ENCODE peak calls at places on chromosome 19, in six cellular contexts. T is left ventricle myocardium inferior; Y is effector memory CD4-positive, alpha-beta T cell; K is fibroblast of lung; N is CD8-positive, alpha-beta memory T cell; S is tibial artery. R is an unnamed sample.

GRCh38 chr19:23052349-23052748 is 49.4 kb upstream of the ZNF728 start:
- DNase-seq in N (no peak), T (no peak), K (no peak), S (no peak), Y (no peak), R (no peak)

GRCh38 chr19:10643166-10643967 is 10.8 kb upstream of the ILF3 start:
- DNase-seq in Y (no peak), T (no peak), S (no peak), N (no peak), K (no peak), R (no peak)

GRCh38 chr19:19096641-19097627 is 33.1 kb downstream of the SLC25A42 start:
- DNase-seq in T (no peak), K (no peak), S (no peak), N (no peak), Y (no peak), R (no peak)

GRCh38 chr19:2549701-2550191 is 73.8 kb downstream of the GADD45B start:
- DNase-seq in Y (no peak), S (peak; percentile 89), N (no peak), K (peak; percentile 98), T (peak; percentile 80), R (peak; percentile 63)

GRCh38 chr19:52942371-52943133 is 19.3 kb upstream of the ZNF888 start:
- DNase-seq in Y (peak; percentile 93), T (peak; percentile 94), S (peak; percentile 97), K (peak; percentile 81), N (peak; percentile 93), R (peak; percentile 79)

GRCh38 chr19:19406878-19407639 is 1.6 kb downstream of the GATAD2A start:
- DNase-seq in N (peak; percentile 42), T (no peak), Y (no peak), K (peak; percentile 52), S (no peak), R (no peak)

GRCh38 chr19:23116802-23117571 is at the start of gene ZNF730:
- DNase-seq in N (no peak), S (peak; percentile 66), Y (peak; percentile 8), T (peak; percentile 33), K (peak; percentile 83), R (peak; percentile 62)

GRCh38 chr19:6737284-6737872 is at the start of gene GPR108:
- DNase-seq in S (peak; percentile 100), Y (peak; percentile 99), K (peak; percentile 100), T (peak; percentile 100), N (peak; percentile 99), R (peak; percentile 99)

GRCh38 chr19:13959962-13960862 is 7.9 kb downstream of the DCAF15 start:
- DNase-seq in N (no peak), T (no peak), Y (no peak), S (no peak), K (no peak), R (no peak)

GRCh38 chr19:42301646-42302204 is at the start of gene PRR19:
- DNase-seq in Y (no peak), K (no peak), T (no peak), N (no peak), S (no peak), R (no peak)

GRCh38 chr19:1456121-1456900 is 6.4 kb downstream of the APC2 start:
- DNase-seq in Y (no peak), T (no peak), N (no peak), S (no peak), K (no peak), R (no peak)

GRCh38 chr19:22622020-22622419 is 12.1 kb upstream of the ZNF492 start:
- DNase-seq in S (no peak), Y (no peak), K (no peak), T (no peak), N (no peak), R (no peak)

GRCh38 chr19:47414469-47414868 is 4.9 kb downstream of the MEIS3 start:
- DNase-seq in T (no peak), S (no peak), K (no peak), Y (no peak), N (no peak), R (no peak)

GRCh38 chr19:41795031-41795461 is 1.3 kb upstream of the CEACAM3 start:
- DNase-seq in T (no peak), K (peak; percentile 5), Y (peak; percentile 25), N (peak; percentile 37), S (no peak), R (no peak)

GRCh38 chr19:8473652-8474476 is 28.6 kb downstream of the PRAM1 start:
- DNase-seq in K (no peak), S (peak; percentile 17), T (no peak), Y (no peak), N (no peak), R (no peak)

GRCh38 chr19:3683866-3684816 is 16.1 kb downstream of the PIP5K1C start:
- DNase-seq in N (no peak), K (peak; percentile 93), S (no peak), Y (no peak), T (no peak), R (no peak)

GRCh38 chr19:5268801-5269200 is 71.8 kb downstream of the PTPRS start:
- DNase-seq in Y (no peak), K (no peak), S (no peak), N (no peak), T (no peak), R (no peak)

GRCh38 chr19:38718747-38719543 is 25.3 kb downstream of the CAPN12 start:
- DNase-seq in S (peak; percentile 96), N (no peak), T (peak; percentile 75), K (peak; percentile 76), Y (no peak), R (no peak)

GRCh38 chr19:22144394-22144793 is 52.4 kb downstream of the ZNF676 start:
- DNase-seq in T (no peak), Y (no peak), N (no peak), K (peak; percentile 26), S (no peak), R (no peak)

GRCh38 chr19:54608205-54608604 is 14.8 kb downstream of the LILRA1 start:
- DNase-seq in K (no peak), S (no peak), T (no peak), N (no peak), Y (no peak), R (no peak)

GRCh38 chr19:12140545-12141404 is 625 bp upstream of the ZNF20 start:
- DNase-seq in T (peak; percentile 88), K (peak; percentile 70), S (peak; percentile 89), Y (peak; percentile 68), N (peak; percentile 79), R (peak; percentile 88)

GRCh38 chr19:5225486-5226345 is 114.9 kb downstream of the PTPRS start:
- DNase-seq in Y (no peak), T (no peak), N (no peak), S (no peak), K (no peak), R (no peak)

GRCh38 chr19:10388957-10389356 is 8.6 kb upstream of the TYK2 start:
- DNase-seq in Y (peak; percentile 62), S (peak; percentile 91), K (peak; percentile 59), T (peak; percentile 88), N (peak; percentile 81), R (peak; percentile 81)

GRCh38 chr19:2186071-2186846 is 22.5 kb downstream of the DOT1L start:
- DNase-seq in N (no peak), Y (no peak), T (peak; percentile 87), S (peak; percentile 96), K (peak; percentile 97), R (no peak)

GRCh38 chr19:1343026-1343425 is 40.7 kb upstream of the NDUFS7 start:
- DNase-seq in K (no peak), Y (no peak), S (no peak), T (no peak), N (no peak), R (no peak)

DNA sequence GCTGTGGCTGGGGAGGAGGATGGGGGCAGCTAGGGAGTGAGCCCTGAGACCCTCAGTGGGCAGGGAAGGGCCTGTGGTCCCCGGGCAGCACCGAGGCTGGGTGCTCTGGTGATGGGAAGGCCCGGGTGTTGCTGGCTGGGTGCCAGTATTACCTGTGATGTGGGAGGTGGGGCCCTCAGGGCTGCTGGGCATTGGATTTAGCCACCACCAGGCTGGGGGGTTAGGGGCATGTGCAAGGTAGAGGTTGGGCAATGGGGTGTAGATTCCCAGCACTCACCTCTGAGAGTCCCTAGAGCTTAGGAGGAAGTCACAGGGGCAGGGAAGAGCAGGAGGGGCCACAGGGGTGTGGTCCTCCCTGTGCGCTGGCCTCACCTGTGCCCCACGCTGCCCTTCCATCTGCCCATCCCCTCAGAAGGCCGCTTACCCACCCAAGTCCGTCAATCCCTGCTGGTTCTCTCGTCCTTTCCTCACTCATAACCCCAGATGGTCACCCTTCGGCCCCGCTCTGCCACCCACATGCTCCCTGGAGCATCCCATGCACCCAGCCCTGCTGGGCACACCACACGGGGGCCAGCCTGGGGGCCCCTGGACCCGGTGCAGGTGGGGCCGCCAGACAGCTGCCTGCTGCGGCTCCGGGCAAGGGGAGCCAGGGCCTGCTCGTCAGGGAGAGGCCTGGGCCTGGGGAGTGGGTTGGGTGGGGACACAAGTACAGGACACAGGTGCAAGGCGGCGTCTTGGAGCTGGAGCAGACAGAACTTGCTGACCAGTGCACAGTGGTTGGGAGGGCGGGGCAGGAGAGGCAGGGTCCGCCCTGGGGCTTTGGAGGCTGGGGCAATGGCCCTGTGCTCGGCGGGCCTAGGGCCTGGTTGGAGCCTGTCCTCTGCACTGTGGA is 12.5 kb downstream of the EPN1 start:
- DNase-seq in K (no peak), T (peak; percentile 13), S (no peak), N (no peak), Y (no peak), R (no peak)
- H3K27ac ChIP-seq in K (no peak overlapping the region), T (no peak overlapping the region), S (no peak overlapping the region), N (no peak overlapping the region), Y (no peak overlapping the region), R (no peak overlapping the region)

DNA sequence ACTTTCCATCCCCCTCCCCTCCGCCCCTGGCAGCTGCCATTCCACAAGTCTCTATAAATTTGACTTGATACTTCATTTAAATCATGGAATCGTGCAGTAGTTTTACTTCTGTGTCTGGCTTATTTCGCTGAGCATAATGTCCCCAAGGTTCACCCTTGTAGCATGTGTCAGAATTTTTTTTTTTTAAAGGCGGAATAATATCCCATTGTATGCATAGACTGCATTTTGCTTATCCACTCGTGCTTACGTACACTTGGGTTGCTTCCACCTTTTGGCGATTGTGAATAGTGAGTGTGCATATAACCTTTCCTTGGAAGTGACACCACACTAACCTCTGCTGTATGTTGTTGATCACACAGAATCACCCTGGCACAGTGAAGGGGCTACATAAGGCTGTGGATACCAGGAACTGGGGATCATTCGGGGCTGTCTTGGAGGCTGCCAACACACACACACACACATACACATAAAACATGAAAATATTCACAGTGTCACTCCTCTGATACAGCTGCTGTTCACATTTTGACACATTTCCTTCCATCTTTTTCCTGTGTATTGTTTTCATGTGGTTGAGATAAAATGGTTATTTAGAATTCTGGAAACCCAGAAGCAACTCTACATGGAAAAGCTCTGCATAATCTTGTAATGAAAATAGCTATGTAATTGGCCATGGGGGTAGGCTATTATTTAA is 13.3 kb downstream of the ZNF71 start:
- DNase-seq in T (no peak), N (no peak), Y (no peak), K (no peak), S (no peak), R (no peak)
- H3K27ac ChIP-seq in T (no peak overlapping the region), N (no peak overlapping the region), Y (no peak overlapping the region), K (no peak overlapping the region), S (no peak overlapping the region), R (no peak overlapping the region)

GRCh38 chr19:16098416-16098768 is 13.3 kb upstream of the RAB8A start:
- DNase-seq in T (no peak), S (no peak), K (no peak), N (no peak), Y (no peak), R (no peak)
- H3K27ac ChIP-seq in T (no peak overlapping the region), S (no peak overlapping the region), K (no peak overlapping the region), N (no peak overlapping the region), Y (no peak overlapping the region), R (no peak overlapping the region)

GRCh38 chr19:30034321-30034720 is 92.3 kb downstream of the URI1 start:
- DNase-seq in Y (no peak), S (no peak), N (no peak), T (no peak), K (no peak), R (no peak)

GRCh38 chr19:30037835-30038234 is 95.8 kb downstream of the URI1 start:
- DNase-seq in T (no peak), S (no peak), Y (no peak), N (no peak), K (no peak), R (no peak)

GRCh38 chr19:30036154-30037129 is 94.4 kb downstream of the URI1 start:
- DNase-seq in S (no peak), K (peak; percentile 60), Y (no peak), T (no peak), N (no peak), R (no peak)
- H3K27ac ChIP-seq in S (no peak overlapping the region), K (no peak overlapping the region), Y (no peak overlapping the region), T (no peak overlapping the region), N (no peak overlapping the region), R (no peak overlapping the region)

R was measured in substantia nigra.